ENCODE peak calls at places on chromosomes 7 and 10, in ten cellular contexts. K is cardiac muscle cell, L is transverse colon, T is colonic mucosa, R is H1, F is heart left ventricle, Q is Karpas-422, Z is HepG2, P is uterus, M is psoas muscle. B is an unnamed sample. For H3K4me1, the result is how much of the 10 kb centered on the place peaks cover.

GRCh38 chr10:123147635-123148413 is at the start of gene HMX2:
- DNase-seq in K (peak), L (no peak), T (no peak), R (peak), F (no peak), Q (peak), Z (peak), P (no peak), M (no peak), B (no peak)

GRCh38 chr10:96548589-96548988 is 34.9 kb upstream of the TLL2 start:
- DNase-seq in K (peak), L (no peak), T (no peak), R (no peak), F (peak), Q (no peak), Z (no peak), P (peak), M (peak), B (no peak)

GRCh38 chr10:77865585-77866324 is 60.8 kb downstream of the DLG5 start:
- DNase-seq in K (no peak), L (no peak), T (peak), R (no peak), F (no peak), Q (no peak), Z (no peak), P (no peak), M (no peak), B (no peak)

GRCh38 chr10:63446716-63447440 is 18.9 kb downstream of the JMJD1C start:
- DNase-seq in K (no peak), L (no peak), T (no peak), R (no peak), F (no peak), Q (no peak), Z (no peak), P (no peak), M (no peak), B (no peak)

GRCh38 chr7:98998821-98999725 is 120.7 kb downstream of the TRRAP start:
- DNase-seq in K (no peak), L (no peak), T (no peak), R (no peak), F (no peak), Q (no peak), Z (no peak), P (no peak), M (no peak), B (peak)

GRCh38 chr10:112379635-112380296 is 5.8 kb downstream of the ACSL5 start:
- DNase-seq in K (no peak), L (peak), T (no peak), R (no peak), F (no peak), Q (no peak), Z (peak), P (no peak), M (no peak), B (peak)

GRCh38 chr10:26697163-26697921 is at the start of gene PDSS1:
- DNase-seq in K (peak), L (peak), T (peak), R (peak), F (peak), Q (peak), Z (peak), P (peak), M (peak), B (peak)

GRCh38 chr10:18658301-18658991 is 785 bp upstream of the ARL5B start:
- DNase-seq in K (no peak), L (peak), T (peak), R (no peak), F (peak), Q (peak), Z (peak), P (peak), M (peak), B (peak)

GRCh38 chr7:42315631-42316030 is 78.6 kb upstream of the GLI3 start:
- DNase-seq in K (no peak), L (no peak), T (no peak), R (no peak), F (no peak), Q (no peak), Z (no peak), P (no peak), M (no peak), B (no peak)

GRCh38 chr7:2260820-2261219 is 18.8 kb downstream of the NUDT1 start:
- DNase-seq in K (peak), L (no peak), T (no peak), R (no peak), F (no peak), Q (no peak), Z (no peak), P (no peak), M (no peak), B (peak)

GRCh38 chr10:93462371-93462770 is 19.8 kb downstream of the MYOF start:
- DNase-seq in K (no peak), L (no peak), T (no peak), R (no peak), F (no peak), Q (no peak), Z (no peak), P (no peak), M (no peak), B (no peak)

GRCh38 chr10:93461807-93462178 is 20.3 kb downstream of the MYOF start:
- DNase-seq in K (no peak), L (no peak), T (no peak), R (no peak), F (no peak), Q (no peak), Z (no peak), P (no peak), M (no peak), B (no peak)

GRCh38 chr10:93463723-93464511 is 18.2 kb downstream of the MYOF start:
- DNase-seq in K (no peak), L (peak), T (no peak), R (no peak), F (no peak), Q (no peak), Z (no peak), P (peak), M (peak), B (no peak)

GRCh38 chr10:93461124-93461806 is 20.9 kb downstream of the MYOF start:
- DNase-seq in K (no peak), L (no peak), T (no peak), R (no peak), F (no peak), Q (no peak), Z (no peak), P (no peak), M (no peak), B (no peak)

DNA sequence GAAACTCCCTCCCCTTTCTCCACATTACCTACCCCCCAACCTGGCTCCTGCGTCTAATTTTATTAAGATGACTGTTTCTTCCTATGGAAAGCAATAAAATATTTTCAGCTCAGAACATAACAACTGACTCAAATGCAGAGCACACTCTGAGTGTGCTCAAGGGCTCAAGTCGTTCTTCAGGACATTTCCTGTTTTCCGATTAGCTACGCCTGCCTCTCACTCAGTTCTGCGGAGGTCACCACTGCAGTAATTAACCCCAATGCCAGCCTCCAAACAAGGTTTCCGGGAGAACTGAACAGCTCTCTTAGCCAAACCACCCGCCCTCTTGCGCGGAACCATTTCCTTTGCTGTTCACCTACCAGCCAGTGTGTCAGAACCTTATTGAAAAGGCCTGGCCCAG is 19.3 kb downstream of the MYOF start:
- DNase-seq in K (no peak), L (no peak), T (no peak), R (no peak), F (no peak), Q (no peak), Z (no peak), P (no peak), M (no peak), B (no peak)
- H3K4me1 ChIP-seq in K (under half), L (half or more), T (under half), R (under half), F (under half), Q (under half), Z (under half), P (under half), M (under half), B (under half)

GRCh38 chr10:109895848-109896247 is 27.5 kb downstream of the XPNPEP1 start:
- DNase-seq in K (no peak), L (no peak), T (no peak), R (no peak), F (no peak), Q (no peak), Z (no peak), P (no peak), M (no peak), B (peak)

GRCh38 chr10:109898666-109899577 is 24.4 kb downstream of the XPNPEP1 start:
- DNase-seq in K (no peak), L (no peak), T (no peak), R (no peak), F (no peak), Q (no peak), Z (no peak), P (no peak), M (no peak), B (peak)

GRCh38 chr10:109895095-109895818 is 28.1 kb downstream of the XPNPEP1 start:
- DNase-seq in K (peak), L (no peak), T (peak), R (no peak), F (peak), Q (no peak), Z (no peak), P (no peak), M (peak), B (peak)

GRCh38 chr10:109899578-109900355 is 23.5 kb downstream of the XPNPEP1 start:
- DNase-seq in K (no peak), L (no peak), T (no peak), R (no peak), F (no peak), Q (no peak), Z (no peak), P (peak), M (no peak), B (no peak)

GRCh38 chr10:109898007-109898406 is 25.3 kb downstream of the XPNPEP1 start:
- DNase-seq in K (no peak), L (no peak), T (no peak), R (no peak), F (no peak), Q (no peak), Z (no peak), P (no peak), M (no peak), B (no peak)
- H3K4me1 ChIP-seq in K (under half), L (under half), T (under half), R (under half), F (half or more), Q (half or more), Z (under half), P (under half), M (half or more), B (under half)

GRCh38 chr7:5696346-5697100 is 84.9 kb downstream of the RNF216 start:
- DNase-seq in K (no peak), L (no peak), T (no peak), R (no peak), F (peak), Q (no peak), Z (no peak), P (no peak), M (no peak), B (no peak)
- H3K4me1 ChIP-seq in K (half or more), L (under half), T (under half), R (under half), F (half or more), Q (half or more), Z (under half), P (under half), M (half or more), B (under half)

DNA sequence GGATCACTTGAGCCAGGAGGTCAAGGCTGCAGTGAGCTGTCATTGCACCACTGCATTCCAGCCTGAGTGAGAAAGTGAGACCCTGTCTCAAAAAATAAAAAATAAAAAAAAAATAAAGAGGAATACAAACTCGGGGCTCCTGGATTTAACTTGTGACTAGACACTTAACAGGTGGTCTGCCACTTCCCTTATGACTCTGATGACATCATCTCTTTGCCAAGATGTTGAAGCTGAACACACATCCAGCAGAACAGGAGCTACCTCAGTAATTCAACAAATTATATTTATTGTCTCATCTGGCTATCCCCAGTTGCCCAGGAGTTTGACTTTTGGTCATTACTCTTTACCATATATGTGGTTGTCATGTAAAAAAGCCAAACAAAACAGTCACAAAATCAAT is 35.3 kb downstream of the NEUROD6 start:
- DNase-seq in K (no peak), L (no peak), T (no peak), R (no peak), F (no peak), Q (no peak), Z (no peak), P (no peak), M (no peak), B (no peak)
- H3K4me1 ChIP-seq in K (under half), L (under half), T (under half), R (under half), F (under half), Q (under half), Z (under half), P (under half), M (under half), B (under half)

GRCh38 chr10:75658036-75658435 is 226.6 kb downstream of the LRMDA start:
- DNase-seq in K (no peak), L (no peak), T (no peak), R (no peak), F (no peak), Q (no peak), Z (no peak), P (no peak), M (no peak), B (no peak)

GRCh38 chr10:75657351-75657750 is 225.9 kb downstream of the LRMDA start:
- DNase-seq in K (no peak), L (no peak), T (no peak), R (no peak), F (no peak), Q (no peak), Z (no peak), P (no peak), M (no peak), B (no peak)

GRCh38 chr10:75658496-75658895 is 227.1 kb downstream of the LRMDA start:
- DNase-seq in K (no peak), L (no peak), T (no peak), R (no peak), F (no peak), Q (no peak), Z (no peak), P (no peak), M (no peak), B (no peak)

GRCh38 chr10:75660833-75661232 is 229.4 kb downstream of the LRMDA start:
- DNase-seq in K (no peak), L (no peak), T (no peak), R (no peak), F (no peak), Q (no peak), Z (no peak), P (peak), M (no peak), B (peak)

GRCh38 chr10:75658915-75659314 is 227.5 kb downstream of the LRMDA start:
- DNase-seq in K (no peak), L (no peak), T (no peak), R (no peak), F (no peak), Q (no peak), Z (no peak), P (no peak), M (no peak), B (no peak)
- H3K4me1 ChIP-seq in K (under half), L (under half), T (under half), R (under half), F (under half), Q (under half), Z (half or more), P (under half), M (under half), B (under half)

DNA sequence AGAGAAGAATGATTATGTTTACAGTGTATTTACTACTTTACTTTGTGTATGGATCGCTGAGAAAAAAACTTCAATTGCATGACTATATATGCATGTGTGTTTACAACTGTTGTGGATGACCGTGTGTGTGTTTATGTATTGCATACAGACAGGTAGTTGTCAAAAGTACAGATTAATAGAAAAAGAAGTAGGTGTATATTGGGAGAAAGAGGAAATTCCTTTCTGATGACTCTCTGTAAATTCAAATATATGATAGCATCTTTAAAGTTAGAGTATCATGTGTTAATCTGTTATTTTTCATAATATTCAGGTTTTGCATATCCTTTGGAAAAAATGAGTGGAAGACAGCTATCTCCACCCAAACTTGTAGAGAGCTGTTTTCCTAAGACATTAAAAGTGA is 160.4 kb upstream of the AGR3 start:
- DNase-seq in K (no peak), L (no peak), T (no peak), R (no peak), F (no peak), Q (no peak), Z (no peak), P (no peak), M (no peak), B (no peak)
- H3K4me1 ChIP-seq in K (under half), L (under half), T (under half), R (under half), F (under half), Q (under half), Z (under half), P (under half), M (under half), B (under half)

GRCh38 chr10:35371731-35372130 is 35.4 kb downstream of the CCNY start:
- DNase-seq in K (no peak), L (no peak), T (no peak), R (peak), F (no peak), Q (no peak), Z (no peak), P (no peak), M (no peak), B (no peak)

GRCh38 chr10:35377050-35377723 is 40.9 kb downstream of the CCNY start:
- DNase-seq in K (no peak), L (no peak), T (no peak), R (no peak), F (no peak), Q (no peak), Z (no peak), P (no peak), M (no peak), B (no peak)

GRCh38 chr10:35378547-35379210 is 42.4 kb downstream of the CCNY start:
- DNase-seq in K (no peak), L (no peak), T (no peak), R (peak), F (no peak), Q (no peak), Z (no peak), P (no peak), M (no peak), B (no peak)

GRCh38 chr10:35372329-35372728 is 36.0 kb downstream of the CCNY start:
- DNase-seq in K (peak), L (no peak), T (no peak), R (no peak), F (peak), Q (no peak), Z (no peak), P (peak), M (peak), B (no peak)

GRCh38 chr10:35375091-35375765 is 38.9 kb downstream of the CCNY start:
- DNase-seq in K (no peak), L (no peak), T (no peak), R (peak), F (no peak), Q (no peak), Z (no peak), P (no peak), M (no peak), B (no peak)
- H3K4me1 ChIP-seq in K (under half), L (under half), T (under half), R (under half), F (half or more), Q (under half), Z (under half), P (under half), M (half or more), B (under half)